ENCODE peak calls at places on chromosomes 7 and 10, in eight cellular contexts. A is stomach, I is mucosa of descending colon, D is thoracic aorta, Q is hepatocyte, F is fibroblast of lung, P is psoas muscle, W is H9. Y is an unnamed sample.

GRCh38 chr10:26437637-26438461 is at the start of gene APBB1IP:
- DNase-seq in A (peak; percentile 65), I (peak; percentile 69), D (no peak), Q (peak; percentile 36), F (peak; percentile 3), P (peak; percentile 88), W (peak; percentile 43), Y (no peak)

GRCh38 chr10:114526112-114526496 is 121.8 kb upstream of the AFAP1L2 start:
- DNase-seq in A (no peak), I (no peak), D (no peak), Q (no peak), F (peak; percentile 31), P (no peak), W (no peak), Y (no peak)

GRCh38 chr7:51029586-51030230 is 247.0 kb upstream of the GRB10 start:
- DNase-seq in A (no peak), I (no peak), D (no peak), Q (no peak), F (peak; percentile 76), P (no peak), W (no peak), Y (no peak)

GRCh38 chr7:50335795-50336754 is 31.6 kb downstream of the IKZF1 start:
- DNase-seq in A (no peak), I (peak; percentile 70), D (no peak), Q (no peak), F (no peak), P (peak; percentile 56), W (no peak), Y (no peak)

GRCh38 chr7:137007001-137007725 is 138.7 kb downstream of the CHRM2 start:
- DNase-seq in A (no peak), I (no peak), D (no peak), Q (no peak), F (no peak), P (no peak), W (no peak), Y (no peak)

GRCh38 chr7:17144313-17144712 is 154.1 kb upstream of the AHR start:
- DNase-seq in A (no peak), I (no peak), D (no peak), Q (no peak), F (no peak), P (no peak), W (no peak), Y (no peak)

GRCh38 chr10:59682986-59683937 is 26.4 kb downstream of the SLC16A9 start:
- DNase-seq in A (no peak), I (no peak), D (no peak), Q (no peak), F (no peak), P (no peak), W (no peak), Y (no peak)

GRCh38 chr7:33774762-33775523 is 130.4 kb upstream of the BMPER start:
- DNase-seq in A (peak; percentile 53), I (no peak), D (no peak), Q (peak; percentile 56), F (peak; percentile 95), P (peak; percentile 64), W (no peak), Y (no peak)

GRCh38 chr10:86371116-86371515 is 4.5 kb upstream of the GRID1 start:
- DNase-seq in A (no peak), I (no peak), D (no peak), Q (no peak), F (no peak), P (no peak), W (peak; percentile 5), Y (no peak)

GRCh38 chr7:158684329-158684728 is 20.3 kb downstream of the NCAPG2 start:
- DNase-seq in A (no peak), I (no peak), D (no peak), Q (no peak), F (peak; percentile 11), P (no peak), W (no peak), Y (no peak)

GRCh38 chr10:58508316-58508715 is 4.4 kb upstream of the BICC1 start:
- DNase-seq in A (no peak), I (no peak), D (no peak), Q (no peak), F (peak; percentile 86), P (no peak), W (no peak), Y (no peak)

GRCh38 chr7:66844552-66845381 is 76.3 kb upstream of the TMEM248 start:
- DNase-seq in A (peak; percentile 99), I (peak; percentile 100), D (peak; percentile 90), Q (peak; percentile 99), F (peak; percentile 98), P (peak; percentile 100), W (peak; percentile 98), Y (peak; percentile 98)

GRCh38 chr7:92612501-92612900 is 22.3 kb upstream of the FAM133B start:
- DNase-seq in A (no peak), I (no peak), D (no peak), Q (no peak), F (peak; percentile 31), P (no peak), W (no peak), Y (no peak)

GRCh38 chr7:143487566-143487965 is 9.9 kb downstream of the TAS2R41 start:
- DNase-seq in A (no peak), I (peak; percentile 59), D (no peak), Q (peak; percentile 51), F (peak; percentile 78), P (peak; percentile 55), W (no peak), Y (no peak)

GRCh38 chr7:88771417-88771816 is 11.9 kb downstream of the ZNF804B start:
- DNase-seq in A (no peak), I (no peak), D (no peak), Q (no peak), F (no peak), P (no peak), W (no peak), Y (no peak)

GRCh38 chr7:82039621-82040020 is 269.8 kb upstream of the HGF start:
- DNase-seq in A (no peak), I (no peak), D (no peak), Q (no peak), F (no peak), P (no peak), W (no peak), Y (no peak)

GRCh38 chr7:151755131-151755787 is 121.7 kb downstream of the PRKAG2 start:
- DNase-seq in A (no peak), I (peak; percentile 43), D (no peak), Q (no peak), F (peak; percentile 97), P (peak; percentile 79), W (peak; percentile 58), Y (no peak)

GRCh38 chr7:24979863-24980694 is at the start of gene OSBPL3:
- DNase-seq in A (peak; percentile 95), I (peak; percentile 98), D (peak; percentile 72), Q (peak; percentile 98), F (peak; percentile 97), P (peak; percentile 95), W (peak; percentile 95), Y (peak; percentile 97)
- TF ChIP-seq CTCF in A (no peak), I (peak; percentile 5), D (no peak), Q (no peak), F (no peak), P (no peak), W (no peak), Y (no peak)

DNA sequence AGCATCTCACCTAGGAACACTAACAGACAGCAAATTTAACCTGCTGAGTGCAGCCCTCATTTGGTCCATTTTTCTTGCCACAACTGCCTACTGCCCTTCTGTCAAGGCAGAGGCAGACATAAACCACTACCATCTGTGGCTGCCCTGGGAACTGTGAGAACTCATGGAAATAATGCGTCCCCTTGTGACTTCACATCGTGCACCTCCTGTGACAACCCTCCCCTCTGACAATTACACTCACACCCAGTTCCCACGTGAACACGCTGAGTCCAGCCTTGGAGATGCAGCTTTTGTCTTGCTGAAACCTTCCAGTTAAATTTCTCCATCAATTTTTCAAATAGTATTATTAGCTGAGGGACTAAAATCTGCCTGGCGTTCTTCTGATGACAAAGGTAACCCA is 193.1 kb upstream of the KLF14 start:
- DNase-seq in A (no peak), I (no peak), D (no peak), Q (no peak), F (no peak), P (no peak), W (no peak), Y (no peak)
- H3K4me1 ChIP-seq in A (peaks cover 41% of the 10 kb centered on the region), I (peaks cover 42% of the 10 kb centered on the region), D (peaks cover 48% of the 10 kb centered on the region), Q (peaks cover 13% of the 10 kb centered on the region), F (peaks cover 29% of the 10 kb centered on the region), P (peaks cover 86% of the 10 kb centered on the region), W (no peaks in the 10 kb centered on the region), Y (peaks cover 40% of the 10 kb centered on the region)

DNA sequence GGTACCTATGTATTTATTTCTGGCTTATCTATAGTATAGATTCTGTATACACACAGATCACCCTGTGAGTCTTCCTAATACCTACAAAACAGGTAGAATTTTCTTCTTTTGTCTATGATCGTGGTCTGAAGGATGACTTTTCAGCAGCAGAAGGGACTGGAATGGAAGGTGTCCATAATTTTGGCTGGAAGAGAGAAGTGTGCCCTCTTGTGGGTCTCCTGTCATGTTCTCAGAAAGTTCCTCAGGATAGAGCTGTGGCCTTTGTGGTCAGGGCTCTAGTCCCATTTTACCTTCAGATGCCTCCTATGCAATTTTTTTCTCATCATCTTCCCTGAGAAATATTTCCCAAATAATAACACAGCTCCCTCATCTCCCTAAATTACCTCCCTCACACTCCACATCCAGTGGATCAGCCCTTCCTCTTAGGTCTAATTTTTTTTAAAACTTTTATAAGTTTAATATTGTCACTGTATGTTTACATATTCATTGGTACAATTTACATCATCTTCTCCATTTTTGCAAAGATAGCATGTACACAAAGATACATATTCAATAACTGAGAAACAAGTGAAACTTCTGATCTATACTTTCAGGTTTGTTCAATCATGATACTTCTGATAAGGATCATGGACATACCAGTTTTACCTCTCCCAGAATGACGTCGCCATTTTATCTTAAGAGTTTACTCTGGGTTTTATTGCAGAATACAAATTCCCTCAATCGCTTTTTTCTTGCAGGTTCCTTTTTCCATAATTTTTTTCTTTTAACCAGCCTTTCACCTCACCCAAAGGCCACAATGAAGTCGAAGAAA is 112.7 kb downstream of the REEP3 start:
- DNase-seq in A (no peak), I (no peak), D (no peak), Q (no peak), F (peak; percentile 66), P (no peak), W (no peak), Y (peak; percentile 72)
- TF ChIP-seq CTCF in A (peak; percentile 13), I (no peak), D (peak; percentile 27), Q (peak; percentile 40), F (peak; percentile 56), P (peak; percentile 36), W (peak; percentile 63), Y (peak; percentile 75)

GRCh38 chr10:124677871-124678565 is 66.2 kb downstream of the FAM53B start:
- DNase-seq in A (no peak), I (no peak), D (no peak), Q (no peak), F (peak; percentile 66), P (peak; percentile 59), W (no peak), Y (no peak)

GRCh38 chr10:124680675-124681074 is 63.5 kb downstream of the FAM53B start:
- DNase-seq in A (no peak), I (no peak), D (no peak), Q (no peak), F (peak; percentile 29), P (peak; percentile 74), W (no peak), Y (no peak)

GRCh38 chr10:124677291-124677690 is 66.9 kb downstream of the FAM53B start:
- DNase-seq in A (no peak), I (no peak), D (no peak), Q (no peak), F (no peak), P (peak; percentile 61), W (no peak), Y (no peak)

GRCh38 chr10:124679401-124679800 is 64.8 kb downstream of the FAM53B start:
- DNase-seq in A (no peak), I (no peak), D (no peak), Q (no peak), F (no peak), P (peak; percentile 53), W (no peak), Y (no peak)

GRCh38 chr10:124678566-124679240 is 65.5 kb downstream of the FAM53B start:
- DNase-seq in A (no peak), I (no peak), D (no peak), Q (no peak), F (no peak), P (peak; percentile 39), W (no peak), Y (no peak)
- H3K4me1 ChIP-seq in A (peaks cover 50% of the 10 kb centered on the region), I (peaks cover 8% of the 10 kb centered on the region), D (peaks cover 31% of the 10 kb centered on the region), Q (peaks cover 7% of the 10 kb centered on the region), F (peaks cover 4% of the 10 kb centered on the region), P (peaks cover 71% of the 10 kb centered on the region), W (no peaks in the 10 kb centered on the region), Y (no peaks in the 10 kb centered on the region)

Y was measured in Caco-2.